ENCODE peak calls at places on chromosomes 6 and 20, in five cellular contexts. One of them, this sample, is unnamed.

GRCh38 chr6:56734334-56734733 is 91.6 kb upstream of the DST start:
- DNase-seq in NCI-H2029 treated with DMSO at 0.1 percent for 48 hours: no peak
- DNase-seq in astrocyte of the hippocampus: no peak
- DNase-seq in GDM1: no peak
- DNase-seq in effector CD4-positive, alpha-beta T cell: no peak
- DNase-seq in this sample: no peak

GRCh38 chr6:89368107-89368506 is 15.6 kb upstream of the UBE2J1 start:
- DNase-seq in NCI-H2029 treated with DMSO at 0.1 percent for 48 hours: peak
- DNase-seq in astrocyte of the hippocampus: peak
- DNase-seq in GDM1: no peak
- DNase-seq in effector CD4-positive, alpha-beta T cell: peak
- DNase-seq in this sample: peak

GRCh38 chr20:21189761-21190523 is 64.1 kb downstream of the KIZ start:
- DNase-seq in NCI-H2029 treated with DMSO at 0.1 percent for 48 hours: no peak
- DNase-seq in astrocyte of the hippocampus: peak
- DNase-seq in GDM1: no peak
- DNase-seq in effector CD4-positive, alpha-beta T cell: no peak
- DNase-seq in this sample: no peak

GRCh38 chr6:158686791-158687381 is 37.0 kb downstream of the SYTL3 start:
- DNase-seq in NCI-H2029 treated with DMSO at 0.1 percent for 48 hours: no peak
- DNase-seq in astrocyte of the hippocampus: no peak
- DNase-seq in GDM1: peak
- DNase-seq in effector CD4-positive, alpha-beta T cell: peak
- DNase-seq in this sample: no peak

GRCh38 chr6:42958125-42958524 is 2.4 kb upstream of the GNMT start:
- DNase-seq in NCI-H2029 treated with DMSO at 0.1 percent for 48 hours: no peak
- DNase-seq in astrocyte of the hippocampus: no peak
- DNase-seq in GDM1: no peak
- DNase-seq in effector CD4-positive, alpha-beta T cell: no peak
- DNase-seq in this sample: no peak

GRCh38 chr6:35292494-35292893 is 5.1 kb upstream of the DEF6 start:
- DNase-seq in NCI-H2029 treated with DMSO at 0.1 percent for 48 hours: no peak
- DNase-seq in astrocyte of the hippocampus: no peak
- DNase-seq in GDM1: no peak
- DNase-seq in effector CD4-positive, alpha-beta T cell: no peak
- DNase-seq in this sample: peak

GRCh38 chr6:141395443-141396008 is 737.2 kb upstream of the GJE1 start:
- DNase-seq in NCI-H2029 treated with DMSO at 0.1 percent for 48 hours: no peak
- DNase-seq in astrocyte of the hippocampus: no peak
- DNase-seq in GDM1: no peak
- DNase-seq in effector CD4-positive, alpha-beta T cell: no peak
- DNase-seq in this sample: no peak

GRCh38 chr20:32149566-32150170 is 40.2 kb downstream of the TM9SF4 start:
- DNase-seq in NCI-H2029 treated with DMSO at 0.1 percent for 48 hours: no peak
- DNase-seq in astrocyte of the hippocampus: peak
- DNase-seq in GDM1: no peak
- DNase-seq in effector CD4-positive, alpha-beta T cell: no peak
- DNase-seq in this sample: no peak

GRCh38 chr20:57941121-57941522 is 231.3 kb upstream of the PMEPA1 start:
- DNase-seq in NCI-H2029 treated with DMSO at 0.1 percent for 48 hours: peak
- DNase-seq in astrocyte of the hippocampus: no peak
- DNase-seq in GDM1: no peak
- DNase-seq in effector CD4-positive, alpha-beta T cell: no peak
- DNase-seq in this sample: no peak

GRCh38 chr20:63778034-63778752 is 38.6 kb downstream of the SLC2A4RG start:
- DNase-seq in NCI-H2029 treated with DMSO at 0.1 percent for 48 hours: no peak
- DNase-seq in astrocyte of the hippocampus: peak
- DNase-seq in GDM1: no peak
- DNase-seq in effector CD4-positive, alpha-beta T cell: no peak
- DNase-seq in this sample: no peak

GRCh38 chr6:12761376-12762115 is 45.0 kb downstream of the PHACTR1 start:
- DNase-seq in NCI-H2029 treated with DMSO at 0.1 percent for 48 hours: no peak
- DNase-seq in astrocyte of the hippocampus: peak
- DNase-seq in GDM1: no peak
- DNase-seq in effector CD4-positive, alpha-beta T cell: no peak
- DNase-seq in this sample: no peak

GRCh38 chr6:136763716-136764521 is 28.4 kb downstream of the MAP3K5 start:
- DNase-seq in NCI-H2029 treated with DMSO at 0.1 percent for 48 hours: no peak
- DNase-seq in astrocyte of the hippocampus: no peak
- DNase-seq in GDM1: no peak
- DNase-seq in effector CD4-positive, alpha-beta T cell: no peak
- DNase-seq in this sample: no peak

GRCh38 chr6:83417880-83418663 is 12.8 kb downstream of the ME1 start:
- DNase-seq in NCI-H2029 treated with DMSO at 0.1 percent for 48 hours: no peak
- DNase-seq in astrocyte of the hippocampus: peak
- DNase-seq in GDM1: no peak
- DNase-seq in effector CD4-positive, alpha-beta T cell: no peak
- DNase-seq in this sample: no peak

GRCh38 chr20:49344975-49345374 is 67.1 kb upstream of the ZNFX1 start:
- DNase-seq in NCI-H2029 treated with DMSO at 0.1 percent for 48 hours: no peak
- DNase-seq in astrocyte of the hippocampus: peak
- DNase-seq in GDM1: no peak
- DNase-seq in effector CD4-positive, alpha-beta T cell: no peak
- DNase-seq in this sample: no peak

GRCh38 chr6:40390144-40390800 is 196.9 kb downstream of the LRFN2 start:
- DNase-seq in NCI-H2029 treated with DMSO at 0.1 percent for 48 hours: no peak
- DNase-seq in astrocyte of the hippocampus: no peak
- DNase-seq in GDM1: no peak
- DNase-seq in effector CD4-positive, alpha-beta T cell: no peak
- DNase-seq in this sample: no peak

GRCh38 chr6:2959909-2960719 is 11.3 kb downstream of the SERPINB6 start:
- DNase-seq in NCI-H2029 treated with DMSO at 0.1 percent for 48 hours: no peak
- DNase-seq in astrocyte of the hippocampus: peak
- DNase-seq in GDM1: no peak
- DNase-seq in effector CD4-positive, alpha-beta T cell: no peak
- DNase-seq in this sample: no peak

GRCh38 chr6:38039497-38039896 is 220.0 kb downstream of the ZFAND3 start:
- DNase-seq in NCI-H2029 treated with DMSO at 0.1 percent for 48 hours: no peak
- DNase-seq in astrocyte of the hippocampus: no peak
- DNase-seq in GDM1: no peak
- DNase-seq in effector CD4-positive, alpha-beta T cell: no peak
- DNase-seq in this sample: no peak

GRCh38 chr6:35737413-35738211 is 780 bp downstream of the ARMC12 start:
- DNase-seq in NCI-H2029 treated with DMSO at 0.1 percent for 48 hours: peak
- DNase-seq in astrocyte of the hippocampus: peak
- DNase-seq in GDM1: peak
- DNase-seq in effector CD4-positive, alpha-beta T cell: no peak
- DNase-seq in this sample: peak

GRCh38 chr20:5529331-5530142 is 212.8 kb upstream of the PROKR2 start:
- DNase-seq in NCI-H2029 treated with DMSO at 0.1 percent for 48 hours: peak
- DNase-seq in astrocyte of the hippocampus: peak
- DNase-seq in GDM1: peak
- DNase-seq in effector CD4-positive, alpha-beta T cell: peak
- DNase-seq in this sample: peak

GRCh38 chr20:31949877-31950646 is 1.8 kb downstream of the PDRG1 start:
- DNase-seq in NCI-H2029 treated with DMSO at 0.1 percent for 48 hours: no peak
- DNase-seq in astrocyte of the hippocampus: no peak
- DNase-seq in GDM1: no peak
- DNase-seq in effector CD4-positive, alpha-beta T cell: no peak
- DNase-seq in this sample: no peak

GRCh38 chr6:26258199-26258977 is 106.6 kb upstream of the BTN3A2 start:
- DNase-seq in NCI-H2029 treated with DMSO at 0.1 percent for 48 hours: no peak
- DNase-seq in astrocyte of the hippocampus: no peak
- DNase-seq in GDM1: no peak
- DNase-seq in effector CD4-positive, alpha-beta T cell: no peak
- DNase-seq in this sample: no peak

GRCh38 chr6:125114248-125114858 is 39.2 kb upstream of the TPD52L1 start:
- DNase-seq in NCI-H2029 treated with DMSO at 0.1 percent for 48 hours: peak
- DNase-seq in astrocyte of the hippocampus: peak
- DNase-seq in GDM1: no peak
- DNase-seq in effector CD4-positive, alpha-beta T cell: no peak
- DNase-seq in this sample: peak

GRCh38 chr6:29809249-29809648 is 18.4 kb upstream of the HLA-G start:
- DNase-seq in NCI-H2029 treated with DMSO at 0.1 percent for 48 hours: no peak
- DNase-seq in astrocyte of the hippocampus: no peak
- DNase-seq in GDM1: no peak
- DNase-seq in effector CD4-positive, alpha-beta T cell: no peak
- DNase-seq in this sample: no peak

GRCh38 chr6:41720783-41721182 is 14.6 kb downstream of the TFEB start:
- DNase-seq in NCI-H2029 treated with DMSO at 0.1 percent for 48 hours: no peak
- DNase-seq in astrocyte of the hippocampus: no peak
- DNase-seq in GDM1: no peak
- DNase-seq in effector CD4-positive, alpha-beta T cell: no peak
- DNase-seq in this sample: no peak

GRCh38 chr6:82842721-82843120 is 222.9 kb downstream of the UBE3D start:
- DNase-seq in NCI-H2029 treated with DMSO at 0.1 percent for 48 hours: no peak
- DNase-seq in astrocyte of the hippocampus: peak
- DNase-seq in GDM1: no peak
- DNase-seq in effector CD4-positive, alpha-beta T cell: no peak
- DNase-seq in this sample: no peak

GRCh38 chr6:116022841-116023380 is 37.8 kb downstream of the FRK start:
- DNase-seq in NCI-H2029 treated with DMSO at 0.1 percent for 48 hours: no peak
- DNase-seq in astrocyte of the hippocampus: no peak
- DNase-seq in GDM1: no peak
- DNase-seq in effector CD4-positive, alpha-beta T cell: no peak
- DNase-seq in this sample: no peak

GRCh38 chr6:2157441-2158127 is 87.8 kb downstream of the GMDS start:
- DNase-seq in NCI-H2029 treated with DMSO at 0.1 percent for 48 hours: no peak
- DNase-seq in astrocyte of the hippocampus: peak
- DNase-seq in GDM1: peak
- DNase-seq in effector CD4-positive, alpha-beta T cell: no peak
- DNase-seq in this sample: no peak

GRCh38 chr6:111101987-111102386 is 14.7 kb downstream of the SLC16A10 start:
- DNase-seq in NCI-H2029 treated with DMSO at 0.1 percent for 48 hours: no peak
- DNase-seq in astrocyte of the hippocampus: no peak
- DNase-seq in GDM1: no peak
- DNase-seq in effector CD4-positive, alpha-beta T cell: no peak
- DNase-seq in this sample: no peak

GRCh38 chr6:108661430-108661829 is 100.7 kb downstream of the FOXO3 start:
- DNase-seq in NCI-H2029 treated with DMSO at 0.1 percent for 48 hours: no peak
- DNase-seq in astrocyte of the hippocampus: no peak
- DNase-seq in GDM1: no peak
- DNase-seq in effector CD4-positive, alpha-beta T cell: no peak
- DNase-seq in this sample: no peak

GRCh38 chr6:37783831-37784584 is 35.5 kb upstream of the ZFAND3 start:
- DNase-seq in NCI-H2029 treated with DMSO at 0.1 percent for 48 hours: no peak
- DNase-seq in astrocyte of the hippocampus: peak
- DNase-seq in GDM1: no peak
- DNase-seq in effector CD4-positive, alpha-beta T cell: no peak
- DNase-seq in this sample: peak

GRCh38 chr6:6686748-6687601 is 98.5 kb downstream of the LY86 start:
- DNase-seq in NCI-H2029 treated with DMSO at 0.1 percent for 48 hours: peak
- DNase-seq in astrocyte of the hippocampus: peak
- DNase-seq in GDM1: no peak
- DNase-seq in effector CD4-positive, alpha-beta T cell: no peak
- DNase-seq in this sample: peak

GRCh38 chr6:99334526-99335127 is 14.8 kb downstream of the FAXC start:
- DNase-seq in NCI-H2029 treated with DMSO at 0.1 percent for 48 hours: peak
- DNase-seq in astrocyte of the hippocampus: peak
- DNase-seq in GDM1: peak
- DNase-seq in effector CD4-positive, alpha-beta T cell: no peak
- DNase-seq in this sample: peak

GRCh38 chr6:9675122-9675521 is 739.8 kb downstream of the TFAP2A start:
- DNase-seq in NCI-H2029 treated with DMSO at 0.1 percent for 48 hours: no peak
- DNase-seq in astrocyte of the hippocampus: no peak
- DNase-seq in GDM1: no peak
- DNase-seq in effector CD4-positive, alpha-beta T cell: no peak
- DNase-seq in this sample: no peak

GRCh38 chr6:31068738-31069340 is 43.5 kb downstream of the C6orf15 start:
- DNase-seq in NCI-H2029 treated with DMSO at 0.1 percent for 48 hours: peak
- DNase-seq in astrocyte of the hippocampus: peak
- DNase-seq in GDM1: peak
- DNase-seq in effector CD4-positive, alpha-beta T cell: peak
- DNase-seq in this sample: peak

GRCh38 chr6:111764238-111765182 is 108.7 kb downstream of the FYN start:
- DNase-seq in NCI-H2029 treated with DMSO at 0.1 percent for 48 hours: no peak
- DNase-seq in astrocyte of the hippocampus: peak
- DNase-seq in GDM1: no peak
- DNase-seq in effector CD4-positive, alpha-beta T cell: peak
- DNase-seq in this sample: no peak

GRCh38 chr20:3687655-3688054 is 5.8 kb upstream of the ADAM33 start:
- DNase-seq in NCI-H2029 treated with DMSO at 0.1 percent for 48 hours: no peak
- DNase-seq in astrocyte of the hippocampus: peak
- DNase-seq in GDM1: no peak
- DNase-seq in effector CD4-positive, alpha-beta T cell: no peak
- DNase-seq in this sample: peak

GRCh38 chr6:7236312-7237209 is 76.4 kb downstream of the SSR1 start:
- DNase-seq in NCI-H2029 treated with DMSO at 0.1 percent for 48 hours: peak
- DNase-seq in astrocyte of the hippocampus: no peak
- DNase-seq in GDM1: no peak
- DNase-seq in effector CD4-positive, alpha-beta T cell: no peak
- DNase-seq in this sample: no peak

GRCh38 chr20:50843331-50844276 is 48.7 kb downstream of the BCAS4 start:
- DNase-seq in NCI-H2029 treated with DMSO at 0.1 percent for 48 hours: no peak
- DNase-seq in astrocyte of the hippocampus: no peak
- DNase-seq in GDM1: no peak
- DNase-seq in effector CD4-positive, alpha-beta T cell: no peak
- DNase-seq in this sample: no peak

GRCh38 chr6:93468291-93468690 is 48.9 kb upstream of the EPHA7 start:
- DNase-seq in NCI-H2029 treated with DMSO at 0.1 percent for 48 hours: no peak
- DNase-seq in astrocyte of the hippocampus: peak
- DNase-seq in GDM1: no peak
- DNase-seq in effector CD4-positive, alpha-beta T cell: no peak
- DNase-seq in this sample: peak